ENCODE peak calls at places on chromosomes 4 and X, in seven cellular contexts. H is kidney epithelial cell, X is thyroid gland, L is transverse colon, Q is psoas muscle, T is cardiac muscle cell, B is uterus. E is an unnamed sample. For H3K36me3, the result is how much of the 10 kb centered on the place peaks cover.

GRCh38 chr4:167614866-167615265 is 380.6 kb upstream of the SPOCK3 start:
- DNase-seq in H (no peak), X (no peak), L (no peak), Q (no peak), T (no peak), B (no peak), E (no peak)

GRCh38 chrX:119990409-119990994 is 47.0 kb upstream of the NKAP start:
- DNase-seq in H (no peak), X (no peak), L (no peak), Q (no peak), T (no peak), B (no peak), E (no peak)

GRCh38 chr4:123672987-123673386 is 276.4 kb downstream of the SPRY1 start:
- DNase-seq in H (peak), X (no peak), L (no peak), Q (no peak), T (peak), B (no peak), E (no peak)

GRCh38 chr4:78661923-78662521 is 110.5 kb downstream of the ANXA3 start:
- DNase-seq in H (no peak), X (peak), L (no peak), Q (no peak), T (peak), B (no peak), E (no peak)

GRCh38 chr4:970046-970745 is 3.2 kb downstream of the DGKQ start:
- DNase-seq in H (no peak), X (no peak), L (peak), Q (no peak), T (no peak), B (no peak), E (no peak)

GRCh38 chrX:143047511-143047910 is 21.8 kb downstream of the SPANXN4 start:
- DNase-seq in H (no peak), X (no peak), L (no peak), Q (no peak), T (no peak), B (no peak), E (no peak)

GRCh38 chr4:6887591-6888371 is 21.8 kb upstream of the TBC1D14 start:
- DNase-seq in H (no peak), X (no peak), L (peak), Q (peak), T (no peak), B (no peak), E (no peak)

GRCh38 chrX:15908891-15909290 is 54.3 kb upstream of the AP1S2 start:
- DNase-seq in H (no peak), X (no peak), L (no peak), Q (no peak), T (peak), B (no peak), E (no peak)

GRCh38 chr4:33162122-33162521 is 2442.0 kb downstream of the PCDH7 start:
- DNase-seq in H (no peak), X (no peak), L (no peak), Q (no peak), T (peak), B (no peak), E (no peak)

GRCh38 chr4:172142331-172142738 is 329.1 kb downstream of the GALNTL6 start:
- DNase-seq in H (peak), X (no peak), L (no peak), Q (no peak), T (peak), B (no peak), E (no peak)

GRCh38 chrX:20265726-20266681 is 705 bp downstream of the RPS6KA3 start:
- DNase-seq in H (no peak), X (peak), L (peak), Q (peak), T (no peak), B (peak), E (peak)

GRCh38 chr4:181998588-181998987 is 244.6 kb upstream of the TENM3 start:
- DNase-seq in H (no peak), X (no peak), L (no peak), Q (no peak), T (peak), B (no peak), E (no peak)

GRCh38 chrX:101291204-101291603 is at the start of gene TAF7L:
- DNase-seq in H (no peak), X (no peak), L (no peak), Q (no peak), T (peak), B (no peak), E (no peak)

GRCh38 chr4:121477079-121477478 is 96.3 kb upstream of the QRFPR start:
- DNase-seq in H (no peak), X (no peak), L (no peak), Q (no peak), T (no peak), B (no peak), E (no peak)

GRCh38 chr4:120466429-120466828 is 399.8 kb upstream of the MAD2L1 start:
- DNase-seq in H (no peak), X (no peak), L (no peak), Q (no peak), T (no peak), B (no peak), E (no peak)

GRCh38 chr4:53553486-53554210 is 37.6 kb downstream of the LNX1 start:
- DNase-seq in H (no peak), X (no peak), L (no peak), Q (no peak), T (no peak), B (no peak), E (no peak)

GRCh38 chrX:130086414-130087207 is 23.7 kb downstream of the ELF4 start:
- DNase-seq in H (no peak), X (no peak), L (peak), Q (peak), T (no peak), B (no peak), E (no peak)

GRCh38 chr4:157222764-157223145 is 2.2 kb downstream of the GRIA2 start:
- DNase-seq in H (no peak), X (no peak), L (no peak), Q (no peak), T (no peak), B (peak), E (no peak)
- H3K4me3 ChIP-seq in H (peak), X (peak), L (peak), Q (peak), T (peak), B (peak), E (no peak)

GRCh38 chr4:90857081-90857820 is 730.1 kb downstream of the CCSER1 start:
- DNase-seq in H (no peak), X (no peak), L (no peak), Q (no peak), T (no peak), B (no peak), E (no peak)
- TF ChIP-seq CTCF in H (no peak), X (no peak), L (no peak), Q (no peak), T (no peak), B (no peak), E (no peak)

DNA sequence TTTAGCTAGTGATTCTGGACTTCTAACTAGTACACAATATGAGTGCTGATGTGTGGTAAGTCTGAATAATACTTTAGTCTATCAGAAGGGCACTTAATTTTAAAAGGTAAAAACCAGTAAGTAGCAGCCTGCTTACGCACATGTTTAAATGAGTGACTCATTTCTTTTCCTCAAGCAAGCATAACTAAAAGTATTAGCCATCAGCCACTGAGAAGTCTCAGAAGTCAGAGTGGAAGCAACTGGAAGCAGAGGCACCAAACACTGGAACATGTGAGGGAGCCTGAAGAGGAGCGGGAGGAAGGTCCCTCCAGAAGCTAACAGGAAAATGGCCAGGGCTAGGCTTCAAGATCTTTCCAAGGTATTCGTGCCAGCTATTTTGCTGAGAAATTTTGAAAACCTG is 257.7 kb downstream of the RAPGEF2 start:
- DNase-seq in H (peak), X (no peak), L (no peak), Q (no peak), T (peak), B (no peak), E (no peak)
- H3K36me3 ChIP-seq in H (under half), X (under half), L (under half), Q (under half), T (under half), B (under half), E (under half)

GRCh38 chrX:117973175-117974075 is 143.2 kb downstream of the KLHL13 start:
- DNase-seq in H (no peak), X (no peak), L (no peak), Q (no peak), T (no peak), B (no peak), E (no peak)

GRCh38 chrX:117969337-117969736 is 147.3 kb downstream of the KLHL13 start:
- DNase-seq in H (no peak), X (no peak), L (no peak), Q (no peak), T (no peak), B (no peak), E (peak)

GRCh38 chrX:117977521-117977920 is 139.1 kb downstream of the KLHL13 start:
- DNase-seq in H (no peak), X (no peak), L (no peak), Q (no peak), T (no peak), B (no peak), E (no peak)

GRCh38 chrX:117969782-117970181 is 146.8 kb downstream of the KLHL13 start:
- DNase-seq in H (no peak), X (no peak), L (no peak), Q (no peak), T (no peak), B (no peak), E (no peak)

DNA sequence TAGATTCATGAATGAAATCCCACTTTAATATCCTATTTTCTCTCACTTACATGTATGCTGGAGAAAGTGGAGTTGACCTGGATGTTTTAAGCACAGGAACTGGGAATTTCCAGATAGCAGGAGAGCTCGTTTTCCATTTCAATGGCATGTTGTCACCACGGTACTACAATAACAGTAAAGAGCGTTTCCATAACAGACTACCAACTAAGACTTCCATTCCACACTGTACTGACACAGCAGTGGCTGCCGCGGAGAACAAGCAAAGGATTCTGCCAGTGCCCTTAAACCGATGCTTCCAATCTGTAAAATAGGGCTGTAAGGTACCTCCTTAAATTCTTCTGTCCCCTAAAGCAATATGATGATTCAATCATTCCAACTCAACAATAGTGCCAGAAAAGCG is 143.9 kb downstream of the KLHL13 start:
- DNase-seq in H (peak), X (no peak), L (no peak), Q (no peak), T (no peak), B (no peak), E (no peak)
- H3K4me3 ChIP-seq in H (no peak), X (no peak), L (no peak), Q (no peak), T (no peak), B (no peak), E (no peak)

GRCh38 chr4:27084685-27085356 is 224.2 kb downstream of the STIM2 start:
- DNase-seq in H (no peak), X (peak), L (peak), Q (no peak), T (peak), B (peak), E (no peak)
- TF ChIP-seq CTCF in H (peak), X (no peak), L (no peak), Q (no peak), T (no peak), B (peak), E (no peak)

GRCh38 chrX:131779313-131779712 is 235.4 kb downstream of the OR13H1 start:
- DNase-seq in H (no peak), X (no peak), L (no peak), Q (no peak), T (no peak), B (no peak), E (no peak)
- H3K36me3 ChIP-seq in H (under half), X (under half), L (under half), Q (under half), T (half or more), B (under half), E (under half)